ENCODE peak calls at places on chromosome 1, in five cellular contexts. L is psoas muscle, B is fibroblast of mammary gland, W is heart left ventricle, F is IMR-90. R is an unnamed sample.

GRCh38 chr1:203996126-203996525 is 76.8 kb upstream of the SOX13 start:
- DNase-seq in L (no peak), W (no peak), F (no peak), B (no peak), R (no peak)

GRCh38 chr1:157488160-157488559 is 64.2 kb downstream of the FCRL5 start:
- DNase-seq in F (no peak), B (no peak), L (no peak), W (no peak), R (no peak)

GRCh38 chr1:12249181-12249580 is 19.4 kb downstream of the VPS13D start:
- DNase-seq in B (no peak), F (peak), W (no peak), L (no peak), R (no peak)

GRCh38 chr1:222910699-222911098 is 95.9 kb downstream of the DISP1 start:
- DNase-seq in L (no peak), W (no peak), F (peak), B (peak), R (no peak)

GRCh38 chr1:27713139-27713725 is 12.5 kb upstream of the FAM76A start:
- DNase-seq in W (no peak), F (no peak), B (no peak), L (no peak), R (no peak)

GRCh38 chr1:23913212-23913880 is at the start of gene CNR2:
- DNase-seq in L (no peak), F (no peak), B (no peak), W (no peak), R (no peak)

GRCh38 chr1:93001893-93002292 is 40.6 kb upstream of the DIPK1A start:
- DNase-seq in F (no peak), B (no peak), W (no peak), L (no peak), R (no peak)

GRCh38 chr1:117562581-117563491 is 43.0 kb upstream of the TENT5C start:
- DNase-seq in W (no peak), F (no peak), L (no peak), B (no peak), R (no peak)

GRCh38 chr1:230312676-230313075 is 113.5 kb downstream of the PGBD5 start:
- DNase-seq in W (no peak), L (no peak), F (no peak), B (no peak), R (no peak)

GRCh38 chr1:200438911-200439310 is 29.1 kb upstream of the ZNF281 start:
- DNase-seq in L (no peak), W (no peak), B (peak), F (peak), R (peak)

GRCh38 chr1:27527857-27528700 is 38.1 kb upstream of the WASF2 start:
- DNase-seq in F (no peak), W (peak), B (no peak), L (no peak), R (no peak)

GRCh38 chr1:23407036-23407630 is 17.4 kb downstream of the TCEA3 start:
- DNase-seq in W (peak), B (no peak), F (no peak), L (no peak), R (no peak)

GRCh38 chr1:11193376-11193775 is 4.2 kb downstream of the ANGPTL7 start:
- DNase-seq in L (no peak), F (no peak), W (no peak), B (no peak), R (no peak)

GRCh38 chr1:47963093-47963492 is 34.1 kb downstream of the TRABD2B start:
- DNase-seq in L (no peak), W (no peak), B (no peak), F (no peak), R (no peak)

GRCh38 chr1:202571719-202572339 is 138.4 kb downstream of the SYT2 start:
- DNase-seq in F (peak), B (peak), W (no peak), L (no peak), R (no peak)

GRCh38 chr1:84774674-84775548 is 84.7 kb upstream of the SSX2IP start:
- DNase-seq in W (no peak), B (no peak), F (no peak), L (no peak), R (no peak)

GRCh38 chr1:156746716-156747631 is 4.5 kb downstream of the HDGF start:
- DNase-seq in W (peak), F (peak), L (peak), B (peak), R (peak)

GRCh38 chr1:93576346-93576745 is 105.3 kb downstream of the BCAR3 start:
- DNase-seq in B (no peak), F (no peak), W (no peak), L (no peak), R (no peak)

GRCh38 chr1:63911049-63911448 is 137.2 kb downstream of the ROR1 start:
- DNase-seq in W (no peak), L (no peak), F (no peak), B (no peak), R (no peak)

GRCh38 chr1:160093069-160093395 is 5.4 kb downstream of the IGSF8 start:
- DNase-seq in F (no peak), B (no peak), L (no peak), W (no peak), R (no peak)

GRCh38 chr1:115922806-115923205 is 53.5 kb upstream of the SLC22A15 start:
- DNase-seq in L (no peak), F (no peak), B (no peak), W (no peak), R (no peak)

GRCh38 chr1:227192163-227192562 is 126.1 kb downstream of the CDC42BPA start:
- DNase-seq in L (peak), F (peak), B (peak), W (no peak), R (peak)

GRCh38 chr1:100736766-100737165 is 17.2 kb downstream of the VCAM1 start:
- DNase-seq in W (no peak), F (peak), B (peak), L (no peak), R (no peak)

GRCh38 chr1:19974822-19975416 is 4.5 kb downstream of the PLA2G2A start:
- DNase-seq in F (peak), W (peak), L (peak), B (peak), R (peak)

GRCh38 chr1:33351281-33351660 is 30.4 kb upstream of the A3GALT2 start:
- DNase-seq in W (no peak), L (no peak), F (no peak), B (no peak), R (no peak)

GRCh38 chr1:234529661-234530237 is 50.8 kb upstream of the TARBP1 start:
- DNase-seq in F (no peak), B (no peak), W (no peak), L (no peak), R (no peak)

GRCh38 chr1:53512807-53513755 is 53.9 kb downstream of the DMRTB1 start:
- DNase-seq in W (no peak), F (no peak), B (peak), L (no peak), R (no peak)

GRCh38 chr1:216700779-216701178 is 22.4 kb downstream of the ESRRG start:
- DNase-seq in W (no peak), B (no peak), F (peak), L (no peak), R (no peak)

GRCh38 chr1:212827831-212828278 is 19.6 kb downstream of the SPATA45 start:
- DNase-seq in L (no peak), B (no peak), W (no peak), F (no peak), R (no peak)

GRCh38 chr1:37901893-37902225 is 42.5 kb upstream of the MTF1 start:
- DNase-seq in W (no peak), L (no peak), F (no peak), B (no peak), R (no peak)

GRCh38 chr1:187010571-187011309 is 182.0 kb downstream of the PLA2G4A start:
- DNase-seq in B (no peak), L (no peak), W (no peak), F (peak), R (no peak)

GRCh38 chr1:94056171-94056570 is 64.8 kb downstream of the ABCA4 start:
- DNase-seq in W (no peak), B (no peak), L (no peak), F (no peak), R (no peak)

GRCh38 chr1:49234988-49235387 is 458.3 kb upstream of the BEND5 start:
- DNase-seq in L (no peak), F (no peak), W (no peak), B (no peak), R (no peak)

GRCh38 chr1:49225464-49225863 is 448.8 kb upstream of the BEND5 start:
- DNase-seq in W (no peak), B (no peak), L (no peak), F (no peak), R (no peak)

GRCh38 chr1:49226758-49227157 is 450.1 kb upstream of the BEND5 start:
- DNase-seq in B (no peak), L (no peak), F (no peak), W (no peak), R (no peak)

GRCh38 chr1:49229555-49229954 is 452.9 kb upstream of the BEND5 start:
- DNase-seq in F (no peak), B (no peak), L (no peak), W (no peak), R (no peak)
- TF ChIP-seq CTCF in F (no peak), B (no peak), L (no peak), W (no peak), R (no peak)

DNA sequence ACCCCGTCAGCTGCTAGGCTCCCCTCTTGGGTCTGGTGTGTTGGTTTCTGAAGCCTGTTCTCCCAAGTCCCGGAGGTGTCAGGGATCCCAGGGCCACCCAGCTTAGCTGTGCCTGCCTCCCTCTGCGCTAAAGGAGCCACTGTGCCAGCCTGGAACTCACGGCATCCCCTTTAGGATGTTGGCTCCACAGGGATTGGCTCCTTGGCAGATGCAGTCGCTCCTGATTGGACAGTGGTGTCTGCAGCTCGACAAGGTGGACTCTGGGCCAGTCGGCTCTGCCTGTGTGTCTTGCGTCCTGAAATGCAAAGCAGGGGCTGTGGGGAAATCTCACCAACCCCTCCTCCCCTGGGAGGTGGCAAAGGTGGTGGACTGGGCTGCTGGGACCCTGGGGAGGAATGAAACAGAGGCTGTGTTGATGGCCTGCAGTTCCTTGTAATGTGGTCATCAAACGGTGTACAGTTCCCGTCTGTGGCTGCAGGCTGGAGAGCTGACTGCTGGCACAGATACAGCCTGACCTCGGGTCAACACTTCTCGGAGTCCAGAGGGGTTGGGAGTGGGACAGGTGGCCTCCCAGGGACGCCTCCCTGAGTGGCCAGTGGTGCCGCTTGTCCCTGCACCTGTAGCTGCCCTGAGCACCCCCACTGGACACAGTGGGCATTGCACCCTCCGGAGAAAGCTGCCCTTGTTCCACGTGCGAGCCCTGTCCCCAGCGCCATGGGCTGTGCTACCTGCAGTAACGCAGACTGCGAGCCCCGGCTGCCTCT is 11.5 kb upstream of the KCNAB2 start:
- DNase-seq in L (peak), B (peak), W (no peak), F (peak), R (no peak)
- H3K4me3 ChIP-seq in L (no peak), B (no peak), W (no peak), F (no peak), R (no peak)

GRCh38 chr1:30609336-30610280 is 113.8 kb downstream of the MATN1 start:
- DNase-seq in F (no peak), L (no peak), W (no peak), B (no peak), R (no peak)
- TF ChIP-seq CTCF in F (no peak), L (no peak), W (no peak), B (no peak), R (no peak)

DNA sequence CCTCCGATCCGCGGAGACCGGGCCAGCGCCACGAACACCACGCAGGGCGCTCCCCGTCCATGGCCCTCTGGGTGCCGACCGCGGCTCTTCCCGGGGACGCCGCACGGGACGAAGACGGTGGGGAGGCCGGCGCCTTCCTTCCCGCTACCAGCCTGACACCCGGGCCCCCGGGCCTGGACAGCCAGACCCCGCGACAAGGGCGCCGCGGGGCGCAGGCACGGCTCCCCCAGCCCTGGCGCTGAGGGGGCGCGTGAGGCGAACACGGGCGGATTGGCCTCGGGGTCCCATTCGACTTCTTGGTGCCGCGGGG is 629 bp upstream of the NOC2L start:
- DNase-seq in W (no peak), F (no peak), B (no peak), L (no peak), R (no peak)
- H3K4me3 ChIP-seq in W (peak), F (no peak), B (no peak), L (peak), R (peak)

GRCh38 chr1:168381850-168382249 is 101.2 kb downstream of the TBX19 start:
- DNase-seq in W (no peak), L (no peak), B (no peak), F (no peak), R (no peak)
- TF ChIP-seq CTCF in W (no peak), L (no peak), B (peak), F (no peak), R (no peak)

DNA sequence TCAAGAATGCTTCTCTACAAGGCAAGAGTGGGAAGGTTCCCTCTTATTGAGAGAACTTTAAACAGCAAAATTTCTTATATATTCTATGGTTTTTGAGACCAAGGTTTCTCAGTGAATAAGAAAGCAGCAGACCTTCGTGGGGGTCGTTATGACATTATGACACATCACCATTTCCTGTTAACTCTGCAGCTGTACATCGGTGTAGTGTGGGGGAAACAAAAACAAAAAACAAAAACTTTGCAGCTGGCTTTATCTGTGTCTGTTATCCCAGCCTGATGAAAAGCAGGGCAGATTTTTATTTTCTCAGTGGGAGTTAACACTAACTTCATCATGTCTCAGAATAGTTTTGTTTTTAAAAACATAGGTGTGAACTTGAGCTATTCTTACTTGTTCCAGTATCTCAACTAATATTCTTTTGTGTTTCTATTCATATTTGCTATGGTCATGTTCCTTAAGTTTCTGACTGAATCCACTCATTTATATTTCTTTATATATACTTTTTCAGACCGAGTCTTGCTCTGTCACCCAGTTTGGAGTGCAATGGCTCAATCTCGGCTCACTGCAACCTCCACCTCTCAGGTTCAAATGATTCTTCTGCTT is 2.1 kb downstream of the SDE2 start:
- DNase-seq in B (peak), F (peak), W (no peak), L (no peak), R (no peak)
- H3K4me3 ChIP-seq in B (no peak), F (no peak), W (no peak), L (peak), R (no peak)

GRCh38 chr1:155175927-155176371 is 2.3 kb downstream of the TRIM46 start:
- DNase-seq in B (no peak), L (no peak), W (no peak), F (no peak), R (no peak)
- TF ChIP-seq CTCF in B (no peak), L (no peak), W (no peak), F (no peak), R (no peak)

DNA sequence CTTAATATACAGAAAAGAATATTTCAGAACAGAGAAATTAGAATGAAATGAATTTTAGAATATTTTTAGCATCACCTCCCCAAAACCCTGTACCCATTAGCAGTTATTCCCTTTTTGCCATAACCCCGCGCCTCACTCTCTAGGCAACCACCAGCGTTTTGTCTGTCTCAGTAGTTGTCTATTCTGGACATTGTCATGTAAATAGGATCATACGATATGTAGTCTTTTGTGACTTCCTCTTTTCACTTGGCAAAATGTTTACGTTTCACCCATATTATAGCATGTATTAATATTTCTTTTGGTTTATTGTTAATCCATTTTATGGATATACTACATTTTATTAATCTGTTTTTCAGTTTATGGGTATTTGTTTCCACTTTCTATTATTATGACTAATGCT is 24.9 kb downstream of the SOAT1 start:
- DNase-seq in B (no peak), L (no peak), W (no peak), F (no peak), R (no peak)
- H3K4me3 ChIP-seq in B (no peak), L (no peak), W (no peak), F (no peak), R (no peak)